ENCODE peak calls at places on chromosomes 4 and X, in five cellular contexts. One of them, this sample, is unnamed.

GRCh38 chr4:25710637-25711036 is 55.0 kb downstream of the SLC34A2 start:
- DNase-seq in aorta: no peak
- DNase-seq in tibial artery: no peak
- DNase-seq in OCI-LY7: no peak
- DNase-seq in HCT116: no peak
- DNase-seq in this sample: no peak

GRCh38 chrX:19683358-19683757 is 168.1 kb upstream of the MAP3K15 start:
- DNase-seq in aorta: no peak
- DNase-seq in HCT116: no peak
- DNase-seq in OCI-LY7: no peak
- DNase-seq in tibial artery: no peak
- DNase-seq in this sample: no peak

GRCh38 chr4:4271912-4272311 is 18.0 kb downstream of the LYAR start:
- DNase-seq in OCI-LY7: no peak
- DNase-seq in tibial artery: no peak
- DNase-seq in HCT116: no peak
- DNase-seq in aorta: no peak
- DNase-seq in this sample: no peak

GRCh38 chr4:109816082-109816442 is 500 bp downstream of the GAR1 start:
- DNase-seq in aorta: peak; percentile 75
- DNase-seq in HCT116: no peak
- DNase-seq in OCI-LY7: peak; percentile 30
- DNase-seq in tibial artery: no peak
- DNase-seq in this sample: no peak

GRCh38 chrX:21711126-21711847 is 46.6 kb downstream of the SMPX start:
- DNase-seq in HCT116: no peak
- DNase-seq in OCI-LY7: no peak
- DNase-seq in aorta: no peak
- DNase-seq in tibial artery: no peak
- DNase-seq in this sample: no peak

GRCh38 chrX:150234126-150234525 is 129.0 kb upstream of the MAMLD1 start:
- DNase-seq in HCT116: no peak
- DNase-seq in OCI-LY7: no peak
- DNase-seq in tibial artery: no peak
- DNase-seq in aorta: no peak
- DNase-seq in this sample: no peak

GRCh38 chr4:150176559-150176958 is 98.3 kb downstream of the DCLK2 start:
- DNase-seq in HCT116: no peak
- DNase-seq in OCI-LY7: no peak
- DNase-seq in tibial artery: no peak
- DNase-seq in aorta: no peak
- DNase-seq in this sample: no peak

GRCh38 chrX:153061732-153062131 is 5.5 kb downstream of the PNMA3 start:
- DNase-seq in tibial artery: no peak
- DNase-seq in OCI-LY7: no peak
- DNase-seq in HCT116: no peak
- DNase-seq in aorta: no peak
- DNase-seq in this sample: no peak

GRCh38 chrX:97863261-97863660 is 979.6 kb downstream of the RPA4 start:
- DNase-seq in tibial artery: no peak
- DNase-seq in HCT116: no peak
- DNase-seq in OCI-LY7: no peak
- DNase-seq in aorta: no peak
- DNase-seq in this sample: no peak

GRCh38 chr4:3221996-3222395 is 27.0 kb upstream of the MSANTD1 start:
- DNase-seq in aorta: peak; percentile 53
- DNase-seq in tibial artery: no peak
- DNase-seq in OCI-LY7: no peak
- DNase-seq in HCT116: no peak
- DNase-seq in this sample: no peak

GRCh38 chrX:133265331-133265730 is 47.2 kb upstream of the TFDP3 start:
- DNase-seq in aorta: no peak
- DNase-seq in HCT116: no peak
- DNase-seq in OCI-LY7: no peak
- DNase-seq in tibial artery: no peak
- DNase-seq in this sample: no peak

GRCh38 chr4:107600456-107600855 is 119.6 kb downstream of the PAPSS1 start:
- DNase-seq in aorta: no peak
- DNase-seq in OCI-LY7: no peak
- DNase-seq in tibial artery: no peak
- DNase-seq in HCT116: no peak
- DNase-seq in this sample: no peak

GRCh38 chr4:24794916-24795665 is at the start of gene SOD3:
- DNase-seq in OCI-LY7: no peak
- DNase-seq in tibial artery: peak; percentile 88
- DNase-seq in HCT116: no peak
- DNase-seq in aorta: peak; percentile 94
- DNase-seq in this sample: peak; percentile 95

GRCh38 chrX:36844857-36845256 is 163.3 kb upstream of the FAM47C start:
- DNase-seq in HCT116: no peak
- DNase-seq in tibial artery: no peak
- DNase-seq in OCI-LY7: no peak
- DNase-seq in aorta: no peak
- DNase-seq in this sample: no peak

GRCh38 chrX:131617182-131617581 is 73.3 kb downstream of the OR13H1 start:
- DNase-seq in OCI-LY7: no peak
- DNase-seq in HCT116: no peak
- DNase-seq in tibial artery: no peak
- DNase-seq in aorta: no peak
- DNase-seq in this sample: no peak

GRCh38 chrX:68732906-68733493 is 85.5 kb downstream of the STARD8 start:
- DNase-seq in HCT116: peak; percentile 35
- DNase-seq in aorta: no peak
- DNase-seq in OCI-LY7: peak; percentile 44
- DNase-seq in tibial artery: peak; percentile 58
- DNase-seq in this sample: peak; percentile 78

DNA sequence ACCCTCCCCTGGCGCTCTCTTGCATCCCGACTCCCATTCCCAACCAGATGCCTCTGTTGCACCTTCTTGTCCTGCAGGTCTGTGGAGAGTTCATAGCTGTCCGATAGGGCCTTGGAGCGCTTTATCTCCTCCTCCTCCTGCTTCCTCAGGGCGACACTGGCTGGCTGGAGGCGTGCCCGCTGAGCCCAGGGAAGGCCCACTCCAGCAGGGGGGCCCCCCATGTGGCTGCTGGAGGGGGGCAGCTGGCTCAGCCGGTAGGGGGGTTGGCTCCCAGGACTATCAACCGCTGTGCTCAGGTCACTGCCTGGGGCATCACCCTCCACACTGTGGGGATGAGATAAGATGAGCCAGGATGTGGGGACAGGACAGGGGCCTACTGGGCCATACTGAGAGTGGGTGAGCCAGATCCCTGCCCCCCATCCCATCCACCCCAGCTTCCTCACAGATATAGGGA is 25.6 kb downstream of the IQSEC2 start:
- DNase-seq in aorta: peak; percentile 37
- DNase-seq in OCI-LY7: no peak
- DNase-seq in HCT116: no peak
- DNase-seq in tibial artery: no peak
- DNase-seq in this sample: peak; percentile 53
- H3K27ac ChIP-seq in aorta: no peak overlapping the region
- H3K27ac ChIP-seq in OCI-LY7: no peak overlapping the region
- H3K27ac ChIP-seq in HCT116: no peak overlapping the region
- H3K27ac ChIP-seq in tibial artery: no peak overlapping the region
- H3K27ac ChIP-seq in this sample: no peak overlapping the region

GRCh38 chr4:152709675-152710438 is 30.1 kb upstream of the TMEM154 start:
- DNase-seq in tibial artery: no peak
- DNase-seq in HCT116: no peak
- DNase-seq in OCI-LY7: no peak
- DNase-seq in aorta: no peak
- DNase-seq in this sample: no peak
- H3K27ac ChIP-seq in tibial artery: no peak overlapping the region
- H3K27ac ChIP-seq in HCT116: no peak overlapping the region
- H3K27ac ChIP-seq in OCI-LY7: no peak overlapping the region
- H3K27ac ChIP-seq in aorta: no peak overlapping the region
- H3K27ac ChIP-seq in this sample: no peak overlapping the region

DNA sequence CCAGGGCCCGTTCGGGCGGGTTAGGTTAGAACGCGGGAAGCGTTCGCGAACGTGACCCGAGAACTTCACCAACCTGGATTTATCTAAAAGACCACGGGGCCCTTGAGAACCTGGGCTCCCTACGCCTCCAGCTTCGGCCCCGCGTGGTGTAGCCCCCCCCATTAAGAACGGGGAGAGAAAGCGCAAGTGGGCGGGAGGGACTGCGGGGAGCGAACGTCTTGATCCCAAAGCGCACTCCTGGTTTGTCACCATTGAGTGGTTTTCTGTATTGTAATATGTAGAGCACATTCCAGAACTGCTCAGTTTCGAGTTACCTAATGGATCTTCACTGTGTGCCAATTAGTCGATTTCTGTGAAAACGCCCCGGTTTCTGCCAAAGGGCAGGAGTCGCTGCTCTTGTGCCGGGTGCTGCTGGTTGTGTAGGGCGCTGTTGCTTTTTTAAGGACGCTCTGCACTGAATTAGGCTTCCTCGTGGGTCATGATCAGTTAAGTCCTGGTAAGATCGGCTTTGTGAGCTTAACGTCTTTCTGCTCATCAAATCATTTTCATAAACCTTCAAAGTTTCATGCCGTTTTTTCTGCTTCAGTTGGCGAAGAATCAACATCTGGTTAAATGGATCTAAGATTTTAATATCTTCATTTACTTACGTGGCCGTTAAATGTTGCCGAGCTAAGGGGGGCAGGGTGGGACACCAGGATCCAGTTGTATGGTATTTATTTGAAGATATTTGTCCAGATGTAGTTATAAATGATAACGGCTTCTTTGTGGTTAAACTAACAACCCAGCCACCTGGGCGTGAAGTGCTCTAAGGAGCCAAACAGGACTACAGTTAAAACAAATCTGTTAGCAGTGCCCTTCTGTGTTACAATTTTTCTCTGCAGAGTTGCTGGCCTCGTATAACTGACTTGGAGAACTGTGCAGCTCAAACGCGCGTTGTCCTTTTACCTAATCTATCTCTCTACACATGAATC is 808 bp downstream of the MND1 start:
- DNase-seq in tibial artery: peak; percentile 23
- DNase-seq in aorta: peak; percentile 77
- DNase-seq in OCI-LY7: peak; percentile 97
- DNase-seq in HCT116: peak; percentile 21
- DNase-seq in this sample: peak; percentile 66
- H3K27ac ChIP-seq in tibial artery: peak overlapping the region; percentile 50
- H3K27ac ChIP-seq in aorta: no peak overlapping the region
- H3K27ac ChIP-seq in OCI-LY7: peak overlapping the region; percentile 100
- H3K27ac ChIP-seq in HCT116: peak overlapping the region; percentile 79
- H3K27ac ChIP-seq in this sample: no peak overlapping the region

GRCh38 chr4:1216869-1217294 is 32.0 kb downstream of the CTBP1 start:
- DNase-seq in tibial artery: no peak
- DNase-seq in OCI-LY7: peak; percentile 81
- DNase-seq in aorta: no peak
- DNase-seq in HCT116: no peak
- DNase-seq in this sample: no peak

GRCh38 chr4:1217366-1217765 is 31.6 kb downstream of the CTBP1 start:
- DNase-seq in OCI-LY7: no peak
- DNase-seq in aorta: no peak
- DNase-seq in HCT116: no peak
- DNase-seq in tibial artery: no peak
- DNase-seq in this sample: no peak

GRCh38 chr4:1216076-1216614 is 32.8 kb downstream of the CTBP1 start:
- DNase-seq in OCI-LY7: no peak
- DNase-seq in tibial artery: no peak
- DNase-seq in HCT116: no peak
- DNase-seq in aorta: no peak
- DNase-seq in this sample: no peak

GRCh38 chr4:1214101-1215095 is 34.5 kb downstream of the CTBP1 start:
- DNase-seq in HCT116: no peak
- DNase-seq in tibial artery: no peak
- DNase-seq in OCI-LY7: no peak
- DNase-seq in aorta: no peak
- DNase-seq in this sample: no peak

DNA sequence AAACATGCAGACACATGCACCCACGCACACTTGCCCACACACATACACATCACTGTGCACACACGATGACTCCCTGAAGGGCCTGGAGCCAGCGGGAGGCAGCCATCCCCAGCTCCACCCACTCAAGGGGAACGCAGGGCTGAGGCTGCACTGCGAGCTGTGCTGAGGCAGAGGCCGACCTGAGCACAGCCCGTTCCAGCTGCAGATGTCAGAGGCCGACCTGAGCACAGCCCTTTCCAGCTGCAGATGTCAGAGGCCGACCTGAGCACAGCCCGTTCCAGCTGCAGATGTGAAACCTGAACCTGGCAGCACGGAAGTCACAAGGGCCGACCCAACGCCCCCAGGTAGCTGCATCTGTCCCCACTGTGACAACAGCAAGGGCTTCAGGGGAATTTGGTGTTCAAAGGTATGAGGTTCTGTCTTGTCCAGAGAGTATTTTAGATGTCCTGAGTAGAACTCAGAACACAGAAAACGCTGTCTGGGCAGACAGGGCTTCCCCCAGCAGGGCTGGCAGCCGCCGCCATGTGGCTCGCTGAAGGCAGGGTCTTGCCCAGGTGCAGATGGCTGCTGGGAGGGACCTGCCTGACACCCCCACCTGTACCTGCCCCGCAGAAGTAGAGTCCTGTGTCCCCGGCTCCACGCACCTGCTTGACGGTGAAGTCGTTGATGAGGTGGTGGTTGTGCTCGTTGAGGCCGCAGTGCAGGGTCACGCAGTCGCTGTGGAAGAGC is 33.4 kb downstream of the CTBP1 start:
- DNase-seq in OCI-LY7: peak; percentile 94
- DNase-seq in HCT116: no peak
- DNase-seq in aorta: no peak
- DNase-seq in tibial artery: no peak
- DNase-seq in this sample: no peak
- H3K27ac ChIP-seq in OCI-LY7: peak overlapping the region; percentile 99
- H3K27ac ChIP-seq in HCT116: no peak overlapping the region
- H3K27ac ChIP-seq in aorta: no peak overlapping the region
- H3K27ac ChIP-seq in tibial artery: no peak overlapping the region
- H3K27ac ChIP-seq in this sample: no peak overlapping the region

DNA sequence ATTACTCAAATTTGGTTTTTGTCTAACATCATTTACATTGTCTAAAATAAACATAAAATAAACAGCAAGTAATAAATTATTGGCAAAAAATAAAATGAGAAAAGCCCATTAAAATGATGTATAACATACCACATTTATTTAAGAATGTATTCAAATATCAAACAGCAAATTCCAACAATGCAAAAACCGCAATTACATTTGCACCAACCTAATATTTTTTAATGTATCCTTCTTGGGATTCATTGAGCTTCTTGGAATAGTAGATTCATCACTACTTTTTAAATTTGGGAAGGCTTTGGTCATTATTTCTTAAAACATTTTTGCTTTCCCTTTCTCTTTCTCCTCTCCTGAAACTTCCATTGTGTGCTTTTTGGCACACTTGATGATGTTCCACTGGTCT is 400.2 kb downstream of the MAGEE1 start:
- DNase-seq in aorta: no peak
- DNase-seq in OCI-LY7: no peak
- DNase-seq in tibial artery: no peak
- DNase-seq in HCT116: no peak
- DNase-seq in this sample: no peak
- H3K27ac ChIP-seq in aorta: no peak overlapping the region
- H3K27ac ChIP-seq in OCI-LY7: no peak overlapping the region
- H3K27ac ChIP-seq in tibial artery: no peak overlapping the region
- H3K27ac ChIP-seq in HCT116: no peak overlapping the region
- H3K27ac ChIP-seq in this sample: no peak overlapping the region